ENCODE peak calls at places on chromosomes 6 and 20, in eight cellular contexts. R is stomach, P is left ventricle myocardium inferior, U is mesendoderm, N is NT2/D1, H is tibial artery, O is esophagus muscularis mucosa, J is BE2C. B is an unnamed sample.

GRCh38 chr20:62735331-62735821 is 26.7 kb downstream of the NTSR1 start:
- DNase-seq in R (no peak), P (no peak), U (no peak), N (no peak), H (peak; percentile 51), O (no peak), J (no peak), B (no peak)

GRCh38 chr6:42696526-42697267 is 25.7 kb downstream of the PRPH2 start:
- DNase-seq in R (no peak), P (no peak), U (no peak), N (no peak), H (no peak), O (no peak), J (no peak), B (no peak)

GRCh38 chr20:37276494-37277252 is 12.8 kb upstream of the MANBAL start:
- DNase-seq in R (peak; percentile 59), P (peak; percentile 41), U (no peak), N (no peak), H (no peak), O (no peak), J (peak; percentile 24), B (peak; percentile 61)

GRCh38 chr6:39884696-39885095 is 49.6 kb downstream of the MOCS1 start:
- DNase-seq in R (no peak), P (no peak), U (no peak), N (no peak), H (no peak), O (no peak), J (no peak), B (no peak)

GRCh38 chr20:5714261-5715041 is 35.8 kb upstream of the SHLD1 start:
- DNase-seq in R (no peak), P (no peak), U (peak; percentile 84), N (peak; percentile 25), H (no peak), O (no peak), J (no peak), B (peak; percentile 54)

GRCh38 chr6:142013286-142013685 is 119.4 kb upstream of the GJE1 start:
- DNase-seq in R (no peak), P (no peak), U (no peak), N (no peak), H (no peak), O (no peak), J (no peak), B (no peak)

GRCh38 chr20:60365063-60365640 is 406.9 kb downstream of the CDH26 start:
- DNase-seq in R (peak; percentile 39), P (no peak), U (peak; percentile 54), N (no peak), H (no peak), O (no peak), J (no peak), B (no peak)

GRCh38 chr6:81613606-81614005 is 138.9 kb downstream of the TENT5A start:
- DNase-seq in R (no peak), P (no peak), U (no peak), N (no peak), H (no peak), O (no peak), J (no peak), B (no peak)

GRCh38 chr6:39088331-39088730 is 26.7 kb downstream of the SAYSD1 start:
- DNase-seq in R (no peak), P (peak; percentile 36), U (peak; percentile 92), N (peak; percentile 77), H (no peak), O (peak; percentile 91), J (no peak), B (peak; percentile 73)

GRCh38 chr6:18978330-18979128 is 591.4 kb downstream of the RNF144B start:
- DNase-seq in R (no peak), P (no peak), U (peak; percentile 90), N (peak; percentile 22), H (no peak), O (no peak), J (no peak), B (no peak)

GRCh38 chr6:36131517-36132220 is 1.4 kb downstream of the MAPK13 start:
- DNase-seq in R (peak; percentile 71), P (no peak), U (peak; percentile 69), N (no peak), H (no peak), O (no peak), J (peak; percentile 87), B (no peak)

GRCh38 chr6:13488015-13488895 is 855 bp upstream of the GFOD1 start:
- DNase-seq in R (peak; percentile 47), P (peak; percentile 55), U (peak; percentile 67), N (no peak), H (peak; percentile 80), O (no peak), J (peak; percentile 23), B (peak; percentile 77)

GRCh38 chr20:23420943-23421925 is at the start of gene NAPB:
- DNase-seq in R (peak; percentile 94), P (peak; percentile 97), U (peak; percentile 97), N (peak; percentile 86), H (peak; percentile 95), O (peak; percentile 98), J (peak; percentile 97), B (peak; percentile 97)

GRCh38 chr6:149335924-149336323 is 18.4 kb downstream of the TAB2 start:
- DNase-seq in R (no peak), P (no peak), U (no peak), N (no peak), H (no peak), O (no peak), J (no peak), B (no peak)

GRCh38 chr6:159680104-159680503 is 12.9 kb downstream of the SOD2 start:
- DNase-seq in R (no peak), P (no peak), U (no peak), N (no peak), H (no peak), O (no peak), J (no peak), B (no peak)

GRCh38 chr20:57660510-57661199 is 40.4 kb upstream of the ZBP1 start:
- DNase-seq in R (peak; percentile 22), P (no peak), U (no peak), N (no peak), H (peak; percentile 57), O (no peak), J (no peak), B (peak; percentile 10)

GRCh38 chr6:51855310-51856082 is 231.9 kb downstream of the PKHD1 start:
- DNase-seq in R (no peak), P (no peak), U (peak; percentile 93), N (peak; percentile 70), H (no peak), O (no peak), J (peak; percentile 63), B (no peak)

DNA sequence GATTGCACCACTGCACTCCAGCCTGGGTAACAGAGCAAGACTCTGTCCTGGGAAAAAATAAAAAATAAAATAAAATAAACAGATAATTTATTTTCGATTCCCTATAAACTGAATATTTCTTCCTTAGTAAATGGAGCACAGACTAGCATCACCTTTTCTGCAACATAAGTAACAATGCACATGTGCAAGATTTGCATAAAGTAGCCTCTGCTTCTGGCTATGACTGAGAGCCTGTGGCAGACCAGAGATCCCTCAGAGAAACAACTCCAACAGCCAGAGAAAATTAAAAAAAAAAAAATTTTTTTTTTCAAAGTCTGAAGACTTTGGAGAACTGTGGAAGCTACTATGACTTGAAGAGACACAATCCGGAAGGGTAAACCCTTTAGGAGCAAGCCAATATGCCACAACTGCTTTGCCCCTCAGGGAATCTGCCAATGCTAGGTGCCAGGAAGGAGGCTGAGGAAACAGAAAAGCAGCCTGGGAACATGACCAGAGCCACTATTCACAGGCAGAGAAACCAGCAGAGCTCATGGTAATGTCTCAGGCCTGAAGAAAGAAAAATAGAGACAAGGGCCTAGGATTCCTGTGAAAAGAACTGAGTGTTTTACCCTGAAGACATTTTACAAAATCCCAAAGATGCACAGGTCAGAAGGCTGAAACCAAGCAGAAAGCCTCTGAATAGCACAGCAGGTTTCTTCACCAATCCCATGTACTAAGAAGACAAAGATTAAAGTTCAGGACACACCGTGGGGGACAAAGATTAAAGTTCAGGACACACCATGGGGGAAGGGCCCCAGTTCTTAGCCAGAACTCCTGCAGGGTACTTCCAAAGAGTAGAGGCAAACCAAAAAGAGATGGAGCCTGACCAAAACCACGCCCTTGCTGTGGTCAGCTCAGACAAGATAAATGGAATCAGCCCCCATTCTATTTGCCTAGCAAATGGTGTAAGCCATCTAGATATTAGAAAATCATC is 25.8 kb downstream of the B4GALT5 start:
- DNase-seq in R (no peak), P (no peak), U (peak; percentile 69), N (no peak), H (no peak), O (no peak), J (no peak), B (no peak)
- H3K4me1 ChIP-seq in R (peaks cover 63% of the 10 kb centered on the region), P (peaks cover 84% of the 10 kb centered on the region), U (peaks cover 7% of the 10 kb centered on the region), N (no peaks in the 10 kb centered on the region), H (peaks cover 72% of the 10 kb centered on the region), O (peaks cover 71% of the 10 kb centered on the region), J (peaks cover 37% of the 10 kb centered on the region), B (peaks cover 26% of the 10 kb centered on the region)

DNA sequence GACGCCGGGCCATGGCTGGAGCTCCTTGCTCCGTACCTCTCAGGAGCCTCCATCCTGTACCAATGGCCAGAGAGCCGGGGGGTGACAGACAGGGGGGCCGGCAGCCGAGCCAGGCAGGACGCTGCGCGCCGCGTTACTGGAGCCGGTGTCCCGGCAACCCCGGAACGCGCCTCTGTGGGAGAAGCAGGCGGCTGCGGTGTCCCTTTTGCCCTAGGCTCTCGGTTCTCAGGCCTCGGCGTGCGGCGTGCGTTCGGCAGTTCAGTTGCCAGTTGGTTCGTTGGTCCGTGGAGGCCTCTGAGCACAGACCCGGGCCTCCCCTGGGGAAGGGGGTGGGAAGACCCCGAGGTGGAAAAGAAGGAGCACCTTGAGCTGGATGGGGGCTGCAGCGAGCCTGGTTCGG is at the start of gene SPATS1:
- DNase-seq in R (peak; percentile 46), P (peak; percentile 26), U (peak; percentile 31), N (no peak), H (no peak), O (no peak), J (peak; percentile 77), B (peak; percentile 16)
- H3K4me3 ChIP-seq in R (peak within 1 kb of the TSS; percentile 23), P (peak within 1 kb of the TSS; percentile 60), U (no peak within 1 kb of the TSS), N (no peak within 1 kb of the TSS), H (peak within 1 kb of the TSS; percentile 13), O (peak within 1 kb of the TSS; percentile 38), J (peak within 1 kb of the TSS; percentile 39), B (peak within 1 kb of the TSS; percentile 29)

GRCh38 chr6:2959909-2960719 is 11.3 kb downstream of the SERPINB6 start:
- DNase-seq in R (no peak), P (no peak), U (peak; percentile 78), N (peak; percentile 42), H (no peak), O (no peak), J (no peak), B (no peak)
- H3K4me1 ChIP-seq in R (peaks cover 38% of the 10 kb centered on the region), P (peaks cover 77% of the 10 kb centered on the region), U (no peaks in the 10 kb centered on the region), N (peaks cover 15% of the 10 kb centered on the region), H (peaks cover 63% of the 10 kb centered on the region), O (peaks cover 71% of the 10 kb centered on the region), J (no peaks in the 10 kb centered on the region), B (no peaks in the 10 kb centered on the region)

DNA sequence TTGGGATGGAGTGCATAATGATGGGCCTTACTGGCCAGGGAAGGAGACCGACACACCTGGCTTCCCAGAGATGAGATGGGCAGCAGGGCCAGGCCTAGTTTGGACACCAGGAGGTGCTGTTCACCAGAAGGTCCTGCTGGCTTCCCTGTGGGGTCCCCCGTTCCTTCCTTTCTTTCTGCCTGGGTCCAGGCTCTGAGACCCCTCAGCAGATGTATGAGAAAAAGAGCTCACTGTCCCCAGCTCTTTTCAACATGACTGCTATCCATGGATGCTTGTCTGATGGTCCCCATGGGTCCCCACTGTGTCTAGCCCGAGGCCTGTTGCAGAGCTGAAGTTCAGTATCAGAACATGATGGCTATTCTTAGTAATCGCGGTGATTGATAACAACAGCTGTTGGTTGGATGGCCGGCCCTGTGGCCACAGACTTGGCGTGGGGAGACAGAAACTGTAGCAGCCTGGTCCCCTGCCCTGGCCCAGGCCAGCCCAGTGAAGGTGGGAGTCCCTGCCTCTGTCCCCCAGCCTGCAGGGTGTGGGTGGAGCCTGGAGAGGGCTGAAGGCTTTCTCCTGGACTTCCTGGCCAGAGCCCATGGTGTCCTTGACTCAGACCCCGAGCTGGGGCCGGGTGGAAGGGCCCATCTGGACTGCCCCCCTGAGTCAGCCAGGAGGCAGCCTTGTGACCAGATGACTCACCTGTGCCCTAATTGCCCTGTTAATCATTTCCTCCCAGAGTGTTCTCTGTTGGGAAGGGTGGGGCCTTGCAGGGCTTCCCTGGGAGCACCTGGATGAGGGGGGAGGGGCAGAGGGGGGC is 9.9 kb upstream of the BAK1 start:
- DNase-seq in R (peak; percentile 78), P (no peak), U (peak; percentile 85), N (no peak), H (no peak), O (no peak), J (peak; percentile 65), B (peak; percentile 86)
- H3K4me3 ChIP-seq in R (no peak overlapping the region), P (peak overlapping the region; percentile 30), U (no peak overlapping the region), N (no peak overlapping the region), H (no peak overlapping the region), O (no peak overlapping the region), J (no peak overlapping the region), B (no peak overlapping the region)

B was measured in heart left ventricle.